ENCODE peak calls at places on chromosomes 1 and 21, in seven cellular contexts. W is esophagus squamous epithelium, A is ovary, U is stomach, K is prostate gland, I is spleen, G is transverse colon. Z is an unnamed sample.

GRCh38 chr1:29629814-29630516 is 393.6 kb downstream of the PTPRU start:
- DNase-seq in W (no peak), A (no peak), U (peak; percentile 23), K (no peak), I (no peak), G (no peak), Z (no peak)

GRCh38 chr1:217018648-217019047 is 295.4 kb upstream of the ESRRG start:
- DNase-seq in W (no peak), A (no peak), U (no peak), K (no peak), I (no peak), G (no peak), Z (no peak)

GRCh38 chr1:70767377-70767776 is 280.2 kb downstream of the PTGER3 start:
- DNase-seq in W (no peak), A (no peak), U (no peak), K (no peak), I (no peak), G (no peak), Z (no peak)

GRCh38 chr1:214862421-214862820 is 220.1 kb upstream of the KCNK2 start:
- DNase-seq in W (no peak), A (no peak), U (no peak), K (no peak), I (no peak), G (no peak), Z (no peak)

GRCh38 chr1:5304702-5305101 is 650.3 kb downstream of the AJAP1 start:
- DNase-seq in W (no peak), A (no peak), U (no peak), K (no peak), I (no peak), G (no peak), Z (no peak)

GRCh38 chr1:8317647-8318360 is at the start of gene SLC45A1:
- DNase-seq in W (no peak), A (peak; percentile 90), U (peak; percentile 82), K (peak; percentile 69), I (peak; percentile 94), G (peak; percentile 80), Z (peak; percentile 77)

GRCh38 chr21:43702785-43703067 is 16.2 kb upstream of the PDXK start:
- DNase-seq in W (no peak), A (no peak), U (no peak), K (no peak), I (no peak), G (no peak), Z (no peak)

GRCh38 chr1:230068952-230069684 is 2.1 kb downstream of the GALNT2 start:
- DNase-seq in W (no peak), A (no peak), U (peak; percentile 43), K (peak; percentile 21), I (no peak), G (peak; percentile 18), Z (no peak)

GRCh38 chr1:208237241-208237640 is 6.9 kb downstream of the PLXNA2 start:
- DNase-seq in W (no peak), A (no peak), U (no peak), K (no peak), I (no peak), G (no peak), Z (no peak)

GRCh38 chr21:37915941-37916794 is at the start of gene KCNJ6:
- DNase-seq in W (no peak), A (no peak), U (peak; percentile 35), K (peak; percentile 14), I (no peak), G (no peak), Z (peak; percentile 28)

GRCh38 chr1:32754282-32755097 is 51.9 kb upstream of the SYNC start:
- DNase-seq in W (no peak), A (peak; percentile 62), U (peak; percentile 75), K (peak; percentile 79), I (no peak), G (no peak), Z (peak; percentile 76)

GRCh38 chr1:9394010-9394409 is 101.3 kb downstream of the SPSB1 start:
- DNase-seq in W (no peak), A (no peak), U (no peak), K (no peak), I (no peak), G (no peak), Z (no peak)

GRCh38 chr21:45246535-45247320 is 41.0 kb downstream of the POFUT2 start:
- DNase-seq in W (no peak), A (no peak), U (no peak), K (peak; percentile 2), I (peak; percentile 32), G (no peak), Z (no peak)

GRCh38 chr1:100344774-100345173 is 7.5 kb upstream of the CDC14A start:
- DNase-seq in W (no peak), A (no peak), U (no peak), K (no peak), I (no peak), G (no peak), Z (no peak)

GRCh38 chr1:198254521-198254920 is 97.7 kb downstream of the NEK7 start:
- DNase-seq in W (no peak), A (no peak), U (no peak), K (no peak), I (no peak), G (no peak), Z (no peak)

GRCh38 chr1:28509705-28510349 is 4.0 kb downstream of the RCC1 start:
- DNase-seq in W (no peak), A (no peak), U (no peak), K (no peak), I (no peak), G (no peak), Z (peak; percentile 40)
- TF ChIP-seq POLR2A in W (no peak), A (no peak), U (no peak), K (no peak), I (no peak), G (no peak), Z (no peak)

GRCh38 chr1:39635205-39635870 is 4.1 kb downstream of the HEYL start:
- DNase-seq in W (no peak), A (no peak), U (no peak), K (no peak), I (no peak), G (no peak), Z (no peak)
- H3K4me3 ChIP-seq in W (no peak overlapping the region), A (no peak overlapping the region), U (no peak overlapping the region), K (no peak overlapping the region), I (no peak overlapping the region), G (no peak overlapping the region), Z (no peak overlapping the region)

GRCh38 chr1:160708118-160708517 is 3.5 kb downstream of the CD48 start:
- DNase-seq in W (no peak), A (no peak), U (no peak), K (no peak), I (no peak), G (no peak), Z (no peak)
- H3K4me1 ChIP-seq in W (peaks cover 27% of the 10 kb centered on the region), A (no peaks in the 10 kb centered on the region), U (no peaks in the 10 kb centered on the region), K (no peaks in the 10 kb centered on the region), I (peaks cover 92% of the 10 kb centered on the region), G (no peaks in the 10 kb centered on the region), Z (no peaks in the 10 kb centered on the region)

GRCh38 chr1:38896169-38896568 is 14.8 kb upstream of the GJA9 start:
- DNase-seq in W (no peak), A (no peak), U (no peak), K (no peak), I (no peak), G (no peak), Z (no peak)
- TF ChIP-seq POLR2A in W (no peak), A (no peak), U (no peak), K (no peak), I (no peak), G (no peak), Z (no peak)

DNA sequence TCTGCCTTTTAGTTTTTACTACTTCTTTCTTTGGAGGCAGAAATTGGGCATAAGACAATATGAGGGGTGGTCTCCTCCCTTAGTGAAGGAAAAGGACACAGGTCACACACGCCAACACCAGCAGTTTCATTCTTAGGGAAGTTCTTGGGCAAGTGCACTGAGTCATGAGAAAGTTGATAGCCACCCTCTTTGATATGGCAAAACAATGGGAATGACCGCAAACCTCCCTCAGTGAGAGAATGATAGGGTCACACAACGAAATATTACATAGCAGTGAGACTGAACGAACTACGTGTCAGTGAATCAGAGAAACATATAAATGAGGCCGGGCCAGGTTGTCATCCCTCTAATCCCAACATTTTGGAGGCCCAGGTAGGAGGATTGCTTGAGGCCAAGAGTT is 20.0 kb downstream of the IL6R start:
- DNase-seq in W (no peak), A (no peak), U (no peak), K (no peak), I (no peak), G (no peak), Z (no peak)
- H3K4me3 ChIP-seq in W (no peak overlapping the region), A (no peak overlapping the region), U (no peak overlapping the region), K (no peak overlapping the region), I (no peak overlapping the region), G (no peak overlapping the region), Z (no peak overlapping the region)

GRCh38 chr21:31156169-31156568 is 117.9 kb upstream of the KRTAP19-8 start:
- DNase-seq in W (no peak), A (no peak), U (no peak), K (no peak), I (no peak), G (no peak), Z (no peak)

GRCh38 chr21:31159808-31160207 is 121.5 kb upstream of the KRTAP19-8 start:
- DNase-seq in W (no peak), A (no peak), U (no peak), K (no peak), I (no peak), G (no peak), Z (no peak)

GRCh38 chr21:31158789-31159581 is 120.7 kb upstream of the KRTAP19-8 start:
- DNase-seq in W (no peak), A (no peak), U (no peak), K (no peak), I (no peak), G (no peak), Z (no peak)

GRCh38 chr21:31156662-31157061 is 118.4 kb upstream of the KRTAP19-8 start:
- DNase-seq in W (no peak), A (no peak), U (no peak), K (no peak), I (no peak), G (no peak), Z (no peak)

GRCh38 chr21:31157756-31158155 is 119.5 kb upstream of the KRTAP19-8 start:
- DNase-seq in W (no peak), A (no peak), U (no peak), K (no peak), I (no peak), G (no peak), Z (no peak)
- H3K4me1 ChIP-seq in W (peaks cover 12% of the 10 kb centered on the region), A (no peaks in the 10 kb centered on the region), U (no peaks in the 10 kb centered on the region), K (no peaks in the 10 kb centered on the region), I (peaks cover 5% of the 10 kb centered on the region), G (no peaks in the 10 kb centered on the region), Z (no peaks in the 10 kb centered on the region)

DNA sequence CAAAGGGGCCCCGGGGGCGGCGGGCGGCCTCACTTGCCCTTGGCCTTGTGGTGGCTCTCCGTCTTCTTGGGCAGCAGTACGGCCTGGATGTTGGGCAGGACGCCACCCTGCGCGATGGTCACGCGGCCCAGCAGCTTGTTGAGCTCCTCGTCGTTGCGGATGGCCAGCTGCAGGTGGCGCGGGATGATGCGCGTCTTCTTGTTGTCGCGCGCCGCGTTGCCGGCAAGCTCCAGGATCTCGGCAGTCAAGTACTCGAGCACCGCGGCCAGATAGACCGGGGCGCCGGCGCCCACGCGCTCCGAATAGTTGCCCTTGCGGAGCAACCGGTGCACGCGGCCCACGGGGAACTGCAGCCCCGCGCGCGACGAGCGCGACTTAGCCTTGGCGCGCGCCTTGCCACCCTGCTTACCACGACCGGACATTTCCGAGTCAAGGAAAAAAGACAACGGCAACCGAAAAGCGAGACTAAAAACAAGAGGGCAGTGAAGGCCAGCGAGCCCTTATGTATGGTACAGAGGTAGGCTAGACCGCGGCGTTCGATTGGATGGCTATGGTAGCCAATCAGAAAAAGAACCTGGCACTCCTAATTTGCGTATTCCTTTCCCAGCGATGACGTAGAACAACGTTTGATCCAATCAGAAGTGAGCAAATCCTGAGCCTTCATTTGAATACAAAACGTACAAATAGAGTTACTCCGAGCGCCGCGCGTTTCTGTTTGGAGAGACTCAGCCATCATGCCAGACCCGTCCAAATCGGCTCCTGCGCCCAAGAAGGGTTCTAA is 29.6 kb upstream of the RNF187 start:
- DNase-seq in W (peak; percentile 89), A (peak; percentile 82), U (peak; percentile 81), K (peak; percentile 89), I (peak; percentile 94), G (peak; percentile 86), Z (peak; percentile 98)
- TF ChIP-seq POLR2A in W (no peak), A (peak; percentile 28), U (no peak), K (peak; percentile 43), I (peak; percentile 82), G (peak; percentile 76), Z (peak; percentile 85)

Z was measured in adrenal gland.